ENCODE peak calls at places on chromosomes 2 and 18, in nine cellular contexts. O, E, B, Z, Y, N, A, W and C are unnamed samples.

GRCh38 chr2:171225302-171225980 is 64.7 kb upstream of the TLK1 start:
- DNase-seq in N (peak), W (peak), Y (peak), A (no peak), Z (no peak), E (peak), B (no peak), O (peak), C (no peak)

GRCh38 chr2:554444-554843 is 122.8 kb downstream of the TMEM18 start:
- DNase-seq in W (no peak), A (no peak), B (peak), Z (no peak), O (no peak), Y (no peak), E (no peak), N (no peak), C (no peak)

GRCh38 chr2:233267516-233268245 is 16.2 kb downstream of the ATG16L1 start:
- DNase-seq in Y (no peak), E (no peak), Z (no peak), B (peak), A (peak), N (no peak), O (no peak), W (no peak), C (no peak)

GRCh38 chr2:118062048-118062447 is 26.2 kb upstream of the INSIG2 start:
- DNase-seq in A (no peak), W (no peak), E (no peak), B (no peak), N (no peak), O (peak), Y (no peak), Z (no peak), C (no peak)

GRCh38 chr2:121052023-121052422 is 233.0 kb downstream of the TFCP2L1 start:
- DNase-seq in O (no peak), Z (no peak), W (no peak), N (no peak), B (no peak), Y (no peak), E (no peak), A (no peak), C (no peak)

GRCh38 chr2:232731470-232731869 is 34.3 kb downstream of the GIGYF2 start:
- DNase-seq in N (no peak), O (peak), W (peak), Y (peak), B (no peak), E (no peak), A (no peak), Z (no peak), C (no peak)

GRCh38 chr18:21831413-21831831 is 90.8 kb downstream of the MIB1 start:
- DNase-seq in W (no peak), Z (no peak), N (no peak), Y (no peak), E (peak), B (no peak), A (no peak), O (no peak), C (no peak)

GRCh38 chr2:204871246-204871953 is 326.1 kb downstream of the PARD3B start:
- DNase-seq in Y (peak), N (peak), W (peak), E (no peak), A (no peak), B (peak), Z (peak), O (peak), C (no peak)

GRCh38 chr2:169834401-169834800 is 7.1 kb downstream of the UBR3 start:
- DNase-seq in Y (no peak), N (no peak), W (no peak), Z (no peak), A (no peak), O (no peak), B (no peak), E (no peak), C (no peak)

GRCh38 chr2:233793465-233794127 is 15.5 kb downstream of the MROH2A start:
- DNase-seq in W (no peak), B (no peak), Y (no peak), Z (no peak), O (no peak), E (no peak), N (no peak), A (no peak), C (no peak)

GRCh38 chr18:13483316-13484270 is 242.8 kb downstream of the FAM210A start:
- DNase-seq in Z (no peak), E (no peak), W (no peak), A (no peak), Y (no peak), O (no peak), B (no peak), N (no peak), C (no peak)

GRCh38 chr2:9675369-9676351 is 44.9 kb upstream of the YWHAQ start:
- DNase-seq in Y (peak), A (no peak), E (peak), N (peak), O (peak), Z (no peak), W (peak), B (no peak), C (no peak)

GRCh38 chr2:218422403-218423086 is 3.6 kb downstream of the VIL1 start:
- DNase-seq in E (no peak), W (no peak), N (no peak), B (no peak), O (no peak), Z (no peak), A (no peak), Y (no peak), C (no peak)

GRCh38 chr2:11745613-11746375 is 638 bp upstream of the LPIN1 start:
- DNase-seq in O (no peak), N (no peak), W (no peak), B (peak), E (peak), Z (no peak), A (no peak), Y (no peak), C (no peak)

GRCh38 chr2:178284613-178285286 is 90.4 kb downstream of the OSBPL6 start:
- DNase-seq in A (no peak), N (no peak), E (no peak), B (no peak), W (no peak), Y (no peak), Z (no peak), O (no peak), C (no peak)

GRCh38 chr18:36328385-36328858 is 30.9 kb downstream of the FHOD3 start:
- DNase-seq in E (no peak), N (no peak), W (no peak), A (no peak), Y (no peak), Z (no peak), B (no peak), O (no peak), C (no peak)

GRCh38 chr2:203797363-203798111 is 70.0 kb upstream of the CTLA4 start:
- DNase-seq in B (no peak), A (no peak), Z (no peak), Y (no peak), W (peak), N (no peak), E (no peak), O (peak), C (no peak)

GRCh38 chr2:120791243-120791960 is 55.7 kb downstream of the GLI2 start:
- DNase-seq in Y (no peak), B (no peak), Z (no peak), E (no peak), W (no peak), N (no peak), A (no peak), O (no peak), C (no peak)

GRCh38 chr2:177296047-177296446 is 31.5 kb upstream of the NFE2L2 start:
- DNase-seq in N (peak), Y (peak), A (no peak), B (no peak), E (no peak), Z (peak), W (no peak), O (no peak), C (no peak)

GRCh38 chr18:79905993-79906392 is 45.5 kb downstream of the SLC66A2 start:
- DNase-seq in W (no peak), A (no peak), Z (no peak), Y (no peak), O (no peak), N (no peak), E (no peak), B (no peak), C (no peak)

GRCh38 chr18:66949419-66949818 is 345.5 kb upstream of the CDH19 start:
- DNase-seq in E (no peak), Y (no peak), N (no peak), Z (no peak), W (no peak), B (no peak), A (no peak), O (no peak), C (no peak)

GRCh38 chr2:200609027-200609614 is 23.3 kb downstream of the AOX1 start:
- DNase-seq in N (peak), Z (no peak), O (peak), A (no peak), B (no peak), E (no peak), W (peak), Y (peak), C (no peak)

GRCh38 chr18:61935362-61935761 is 42.6 kb upstream of the RNF152 start:
- DNase-seq in Y (no peak), E (no peak), Z (no peak), W (no peak), O (no peak), A (no peak), N (no peak), B (no peak), C (no peak)